ENCODE peak calls at places on chromosomes 16 and 17, in seven cellular contexts. One of them, this sample, is unnamed.

GRCh38 chr16:88940196-88941050 is 36.6 kb downstream of the CBFA2T3 start:
- ATAC-seq in sciatic nerve: peak
- ATAC-seq in Panc1: peak
- ATAC-seq in stimulated activated naive CD8-positive, alpha-beta T cell treated with anti-CD3 and anti-CD28 coated beads, Interleukin-15, Interleukin-2, amounts not matched to agents 100 U/mL and 50 U/mL, for 24 hours: no peak
- ATAC-seq in thoracic aorta: no peak
- ATAC-seq in pancreas: peak
- ATAC-seq in heart right ventricle: peak
- ATAC-seq in this sample: no peak

GRCh38 chr16:86287641-86288201 is 222.6 kb upstream of the FOXF1 start:
- ATAC-seq in sciatic nerve: no peak
- ATAC-seq in Panc1: no peak
- ATAC-seq in stimulated activated naive CD8-positive, alpha-beta T cell treated with anti-CD3 and anti-CD28 coated beads, Interleukin-15, Interleukin-2, amounts not matched to agents 100 U/mL and 50 U/mL, for 24 hours: no peak
- ATAC-seq in thoracic aorta: no peak
- ATAC-seq in pancreas: no peak
- ATAC-seq in heart right ventricle: no peak
- ATAC-seq in this sample: no peak

GRCh38 chr16:29925173-29925804 is 737 bp downstream of the KCTD13 start:
- ATAC-seq in sciatic nerve: no peak
- ATAC-seq in Panc1: peak
- ATAC-seq in stimulated activated naive CD8-positive, alpha-beta T cell treated with anti-CD3 and anti-CD28 coated beads, Interleukin-15, Interleukin-2, amounts not matched to agents 100 U/mL and 50 U/mL, for 24 hours: no peak
- ATAC-seq in thoracic aorta: no peak
- ATAC-seq in pancreas: no peak
- ATAC-seq in heart right ventricle: no peak
- ATAC-seq in this sample: peak

GRCh38 chr17:40110026-40110425 is 9.6 kb upstream of the NR1D1 start:
- ATAC-seq in sciatic nerve: no peak
- ATAC-seq in Panc1: no peak
- ATAC-seq in stimulated activated naive CD8-positive, alpha-beta T cell treated with anti-CD3 and anti-CD28 coated beads, Interleukin-15, Interleukin-2, amounts not matched to agents 100 U/mL and 50 U/mL, for 24 hours: no peak
- ATAC-seq in thoracic aorta: no peak
- ATAC-seq in pancreas: no peak
- ATAC-seq in heart right ventricle: no peak
- ATAC-seq in this sample: no peak

GRCh38 chr16:88065747-88066142 is 114.5 kb downstream of the BANP start:
- ATAC-seq in sciatic nerve: no peak
- ATAC-seq in Panc1: no peak
- ATAC-seq in stimulated activated naive CD8-positive, alpha-beta T cell treated with anti-CD3 and anti-CD28 coated beads, Interleukin-15, Interleukin-2, amounts not matched to agents 100 U/mL and 50 U/mL, for 24 hours: no peak
- ATAC-seq in thoracic aorta: no peak
- ATAC-seq in pancreas: no peak
- ATAC-seq in heart right ventricle: no peak
- ATAC-seq in this sample: no peak

GRCh38 chr17:18031955-18032354 is 7.0 kb downstream of the ATPAF2 start:
- ATAC-seq in sciatic nerve: no peak
- ATAC-seq in Panc1: no peak
- ATAC-seq in stimulated activated naive CD8-positive, alpha-beta T cell treated with anti-CD3 and anti-CD28 coated beads, Interleukin-15, Interleukin-2, amounts not matched to agents 100 U/mL and 50 U/mL, for 24 hours: no peak
- ATAC-seq in thoracic aorta: no peak
- ATAC-seq in pancreas: peak
- ATAC-seq in heart right ventricle: peak
- ATAC-seq in this sample: peak

GRCh38 chr16:1972490-1972877 is 631 bp downstream of the TBL3 start:
- ATAC-seq in sciatic nerve: no peak
- ATAC-seq in Panc1: peak
- ATAC-seq in stimulated activated naive CD8-positive, alpha-beta T cell treated with anti-CD3 and anti-CD28 coated beads, Interleukin-15, Interleukin-2, amounts not matched to agents 100 U/mL and 50 U/mL, for 24 hours: no peak
- ATAC-seq in thoracic aorta: no peak
- ATAC-seq in pancreas: peak
- ATAC-seq in heart right ventricle: peak
- ATAC-seq in this sample: peak

GRCh38 chr17:49223517-49224197 is 6.9 kb downstream of the PHOSPHO1 start:
- ATAC-seq in sciatic nerve: peak
- ATAC-seq in Panc1: peak
- ATAC-seq in stimulated activated naive CD8-positive, alpha-beta T cell treated with anti-CD3 and anti-CD28 coated beads, Interleukin-15, Interleukin-2, amounts not matched to agents 100 U/mL and 50 U/mL, for 24 hours: peak
- ATAC-seq in thoracic aorta: no peak
- ATAC-seq in pancreas: peak
- ATAC-seq in heart right ventricle: peak
- ATAC-seq in this sample: peak

GRCh38 chr16:70701998-70702397 is 16.1 kb upstream of the MTSS2 start:
- ATAC-seq in sciatic nerve: no peak
- ATAC-seq in Panc1: no peak
- ATAC-seq in stimulated activated naive CD8-positive, alpha-beta T cell treated with anti-CD3 and anti-CD28 coated beads, Interleukin-15, Interleukin-2, amounts not matched to agents 100 U/mL and 50 U/mL, for 24 hours: no peak
- ATAC-seq in thoracic aorta: no peak
- ATAC-seq in pancreas: no peak
- ATAC-seq in heart right ventricle: no peak
- ATAC-seq in this sample: no peak

GRCh38 chr17:42233994-42234393 is 39.7 kb upstream of the GHDC start:
- ATAC-seq in sciatic nerve: no peak
- ATAC-seq in Panc1: no peak
- ATAC-seq in stimulated activated naive CD8-positive, alpha-beta T cell treated with anti-CD3 and anti-CD28 coated beads, Interleukin-15, Interleukin-2, amounts not matched to agents 100 U/mL and 50 U/mL, for 24 hours: no peak
- ATAC-seq in thoracic aorta: no peak
- ATAC-seq in pancreas: no peak
- ATAC-seq in heart right ventricle: peak
- ATAC-seq in this sample: no peak

GRCh38 chr16:72302352-72302751 is 130.4 kb upstream of the PMFBP1 start:
- ATAC-seq in sciatic nerve: no peak
- ATAC-seq in Panc1: no peak
- ATAC-seq in stimulated activated naive CD8-positive, alpha-beta T cell treated with anti-CD3 and anti-CD28 coated beads, Interleukin-15, Interleukin-2, amounts not matched to agents 100 U/mL and 50 U/mL, for 24 hours: no peak
- ATAC-seq in thoracic aorta: no peak
- ATAC-seq in pancreas: no peak
- ATAC-seq in heart right ventricle: no peak
- ATAC-seq in this sample: no peak

GRCh38 chr17:77287432-77288068 is 146.8 kb downstream of the SEC14L1 start:
- ATAC-seq in sciatic nerve: peak
- ATAC-seq in Panc1: peak
- ATAC-seq in stimulated activated naive CD8-positive, alpha-beta T cell treated with anti-CD3 and anti-CD28 coated beads, Interleukin-15, Interleukin-2, amounts not matched to agents 100 U/mL and 50 U/mL, for 24 hours: no peak
- ATAC-seq in thoracic aorta: no peak
- ATAC-seq in pancreas: peak
- ATAC-seq in heart right ventricle: peak
- ATAC-seq in this sample: peak

GRCh38 chr17:57124053-57124452 is 39.0 kb downstream of the AKAP1 start:
- ATAC-seq in sciatic nerve: no peak
- ATAC-seq in Panc1: no peak
- ATAC-seq in stimulated activated naive CD8-positive, alpha-beta T cell treated with anti-CD3 and anti-CD28 coated beads, Interleukin-15, Interleukin-2, amounts not matched to agents 100 U/mL and 50 U/mL, for 24 hours: no peak
- ATAC-seq in thoracic aorta: no peak
- ATAC-seq in pancreas: no peak
- ATAC-seq in heart right ventricle: no peak
- ATAC-seq in this sample: no peak

GRCh38 chr16:15608398-15609285 is 34.3 kb downstream of the MARF1 start:
- ATAC-seq in sciatic nerve: no peak
- ATAC-seq in Panc1: no peak
- ATAC-seq in stimulated activated naive CD8-positive, alpha-beta T cell treated with anti-CD3 and anti-CD28 coated beads, Interleukin-15, Interleukin-2, amounts not matched to agents 100 U/mL and 50 U/mL, for 24 hours: no peak
- ATAC-seq in thoracic aorta: no peak
- ATAC-seq in pancreas: no peak
- ATAC-seq in heart right ventricle: no peak
- ATAC-seq in this sample: no peak

GRCh38 chr17:4381690-4382671 is 15.5 kb upstream of the UBE2G1 start:
- ATAC-seq in sciatic nerve: no peak
- ATAC-seq in Panc1: peak
- ATAC-seq in stimulated activated naive CD8-positive, alpha-beta T cell treated with anti-CD3 and anti-CD28 coated beads, Interleukin-15, Interleukin-2, amounts not matched to agents 100 U/mL and 50 U/mL, for 24 hours: no peak
- ATAC-seq in thoracic aorta: no peak
- ATAC-seq in pancreas: no peak
- ATAC-seq in heart right ventricle: no peak
- ATAC-seq in this sample: peak

GRCh38 chr16:5349101-5349500 is 251.5 kb upstream of the EEF2KMT start:
- ATAC-seq in sciatic nerve: no peak
- ATAC-seq in Panc1: no peak
- ATAC-seq in stimulated activated naive CD8-positive, alpha-beta T cell treated with anti-CD3 and anti-CD28 coated beads, Interleukin-15, Interleukin-2, amounts not matched to agents 100 U/mL and 50 U/mL, for 24 hours: no peak
- ATAC-seq in thoracic aorta: no peak
- ATAC-seq in pancreas: no peak
- ATAC-seq in heart right ventricle: no peak
- ATAC-seq in this sample: no peak

GRCh38 chr17:44324092-44324570 is 492 bp downstream of the SLC25A39 start:
- ATAC-seq in sciatic nerve: no peak
- ATAC-seq in Panc1: peak
- ATAC-seq in stimulated activated naive CD8-positive, alpha-beta T cell treated with anti-CD3 and anti-CD28 coated beads, Interleukin-15, Interleukin-2, amounts not matched to agents 100 U/mL and 50 U/mL, for 24 hours: peak
- ATAC-seq in thoracic aorta: no peak
- ATAC-seq in pancreas: no peak
- ATAC-seq in heart right ventricle: peak
- ATAC-seq in this sample: peak

GRCh38 chr16:48526058-48526957 is 83.7 kb downstream of the N4BP1 start:
- ATAC-seq in sciatic nerve: no peak
- ATAC-seq in Panc1: peak
- ATAC-seq in stimulated activated naive CD8-positive, alpha-beta T cell treated with anti-CD3 and anti-CD28 coated beads, Interleukin-15, Interleukin-2, amounts not matched to agents 100 U/mL and 50 U/mL, for 24 hours: peak
- ATAC-seq in thoracic aorta: no peak
- ATAC-seq in pancreas: peak
- ATAC-seq in heart right ventricle: no peak
- ATAC-seq in this sample: peak

GRCh38 chr17:30031214-30031869 is 85.3 kb upstream of the NSRP1 start:
- ATAC-seq in sciatic nerve: no peak
- ATAC-seq in Panc1: no peak
- ATAC-seq in stimulated activated naive CD8-positive, alpha-beta T cell treated with anti-CD3 and anti-CD28 coated beads, Interleukin-15, Interleukin-2, amounts not matched to agents 100 U/mL and 50 U/mL, for 24 hours: no peak
- ATAC-seq in thoracic aorta: no peak
- ATAC-seq in pancreas: no peak
- ATAC-seq in heart right ventricle: no peak
- ATAC-seq in this sample: no peak

GRCh38 chr16:1981972-1982574 is 804 bp upstream of the NOXO1 start:
- ATAC-seq in sciatic nerve: no peak
- ATAC-seq in Panc1: peak
- ATAC-seq in stimulated activated naive CD8-positive, alpha-beta T cell treated with anti-CD3 and anti-CD28 coated beads, Interleukin-15, Interleukin-2, amounts not matched to agents 100 U/mL and 50 U/mL, for 24 hours: no peak
- ATAC-seq in thoracic aorta: no peak
- ATAC-seq in pancreas: no peak
- ATAC-seq in heart right ventricle: no peak
- ATAC-seq in this sample: peak

GRCh38 chr16:89072216-89073130 is 21.2 kb upstream of the ACSF3 start:
- ATAC-seq in sciatic nerve: peak
- ATAC-seq in Panc1: no peak
- ATAC-seq in stimulated activated naive CD8-positive, alpha-beta T cell treated with anti-CD3 and anti-CD28 coated beads, Interleukin-15, Interleukin-2, amounts not matched to agents 100 U/mL and 50 U/mL, for 24 hours: no peak
- ATAC-seq in thoracic aorta: no peak
- ATAC-seq in pancreas: no peak
- ATAC-seq in heart right ventricle: peak
- ATAC-seq in this sample: no peak

GRCh38 chr17:27241346-27241946 is 52.5 kb upstream of the WSB1 start:
- ATAC-seq in sciatic nerve: no peak
- ATAC-seq in Panc1: no peak
- ATAC-seq in stimulated activated naive CD8-positive, alpha-beta T cell treated with anti-CD3 and anti-CD28 coated beads, Interleukin-15, Interleukin-2, amounts not matched to agents 100 U/mL and 50 U/mL, for 24 hours: peak
- ATAC-seq in thoracic aorta: no peak
- ATAC-seq in pancreas: no peak
- ATAC-seq in heart right ventricle: no peak
- ATAC-seq in this sample: peak

GRCh38 chr17:77610518-77610893 is 348.0 kb upstream of the TNRC6C start:
- ATAC-seq in sciatic nerve: peak
- ATAC-seq in Panc1: no peak
- ATAC-seq in stimulated activated naive CD8-positive, alpha-beta T cell treated with anti-CD3 and anti-CD28 coated beads, Interleukin-15, Interleukin-2, amounts not matched to agents 100 U/mL and 50 U/mL, for 24 hours: no peak
- ATAC-seq in thoracic aorta: no peak
- ATAC-seq in pancreas: no peak
- ATAC-seq in heart right ventricle: no peak
- ATAC-seq in this sample: no peak

GRCh38 chr17:1727258-1727789 is 2.8 kb downstream of the WDR81 start:
- ATAC-seq in sciatic nerve: no peak
- ATAC-seq in Panc1: no peak
- ATAC-seq in stimulated activated naive CD8-positive, alpha-beta T cell treated with anti-CD3 and anti-CD28 coated beads, Interleukin-15, Interleukin-2, amounts not matched to agents 100 U/mL and 50 U/mL, for 24 hours: no peak
- ATAC-seq in thoracic aorta: no peak
- ATAC-seq in pancreas: no peak
- ATAC-seq in heart right ventricle: no peak
- ATAC-seq in this sample: no peak

GRCh38 chr17:43952724-43953666 is 745 bp downstream of the PYY start:
- ATAC-seq in sciatic nerve: no peak
- ATAC-seq in Panc1: no peak
- ATAC-seq in stimulated activated naive CD8-positive, alpha-beta T cell treated with anti-CD3 and anti-CD28 coated beads, Interleukin-15, Interleukin-2, amounts not matched to agents 100 U/mL and 50 U/mL, for 24 hours: no peak
- ATAC-seq in thoracic aorta: no peak
- ATAC-seq in pancreas: peak
- ATAC-seq in heart right ventricle: no peak
- ATAC-seq in this sample: no peak

GRCh38 chr17:8793649-8794048 is 5.5 kb downstream of the MFSD6L start:
- ATAC-seq in sciatic nerve: no peak
- ATAC-seq in Panc1: no peak
- ATAC-seq in stimulated activated naive CD8-positive, alpha-beta T cell treated with anti-CD3 and anti-CD28 coated beads, Interleukin-15, Interleukin-2, amounts not matched to agents 100 U/mL and 50 U/mL, for 24 hours: no peak
- ATAC-seq in thoracic aorta: no peak
- ATAC-seq in pancreas: no peak
- ATAC-seq in heart right ventricle: no peak
- ATAC-seq in this sample: no peak

GRCh38 chr17:49372428-49372827 is 10.4 kb upstream of the ZNF652 start:
- ATAC-seq in sciatic nerve: no peak
- ATAC-seq in Panc1: no peak
- ATAC-seq in stimulated activated naive CD8-positive, alpha-beta T cell treated with anti-CD3 and anti-CD28 coated beads, Interleukin-15, Interleukin-2, amounts not matched to agents 100 U/mL and 50 U/mL, for 24 hours: no peak
- ATAC-seq in thoracic aorta: no peak
- ATAC-seq in pancreas: no peak
- ATAC-seq in heart right ventricle: no peak
- ATAC-seq in this sample: no peak

GRCh38 chr17:17796787-17797061 is 40.1 kb downstream of the SREBF1 start:
- ATAC-seq in sciatic nerve: no peak
- ATAC-seq in Panc1: no peak
- ATAC-seq in stimulated activated naive CD8-positive, alpha-beta T cell treated with anti-CD3 and anti-CD28 coated beads, Interleukin-15, Interleukin-2, amounts not matched to agents 100 U/mL and 50 U/mL, for 24 hours: no peak
- ATAC-seq in thoracic aorta: no peak
- ATAC-seq in pancreas: no peak
- ATAC-seq in heart right ventricle: no peak
- ATAC-seq in this sample: no peak

GRCh38 chr16:11715246-11715947 is 27.3 kb downstream of the TXNDC11 start:
- ATAC-seq in sciatic nerve: no peak
- ATAC-seq in Panc1: no peak
- ATAC-seq in stimulated activated naive CD8-positive, alpha-beta T cell treated with anti-CD3 and anti-CD28 coated beads, Interleukin-15, Interleukin-2, amounts not matched to agents 100 U/mL and 50 U/mL, for 24 hours: no peak
- ATAC-seq in thoracic aorta: no peak
- ATAC-seq in pancreas: peak
- ATAC-seq in heart right ventricle: no peak
- ATAC-seq in this sample: no peak

GRCh38 chr16:82699262-82699661 is 72.5 kb downstream of the CDH13 start:
- ATAC-seq in sciatic nerve: no peak
- ATAC-seq in Panc1: no peak
- ATAC-seq in stimulated activated naive CD8-positive, alpha-beta T cell treated with anti-CD3 and anti-CD28 coated beads, Interleukin-15, Interleukin-2, amounts not matched to agents 100 U/mL and 50 U/mL, for 24 hours: no peak
- ATAC-seq in thoracic aorta: no peak
- ATAC-seq in pancreas: no peak
- ATAC-seq in heart right ventricle: peak
- ATAC-seq in this sample: no peak

GRCh38 chr17:633641-634091 is 81.0 kb downstream of the VPS53 start:
- ATAC-seq in sciatic nerve: peak
- ATAC-seq in Panc1: no peak
- ATAC-seq in stimulated activated naive CD8-positive, alpha-beta T cell treated with anti-CD3 and anti-CD28 coated beads, Interleukin-15, Interleukin-2, amounts not matched to agents 100 U/mL and 50 U/mL, for 24 hours: no peak
- ATAC-seq in thoracic aorta: no peak
- ATAC-seq in pancreas: peak
- ATAC-seq in heart right ventricle: peak
- ATAC-seq in this sample: no peak

GRCh38 chr16:20612551-20613470 is 36.6 kb upstream of the ACSM2B start:
- ATAC-seq in sciatic nerve: peak
- ATAC-seq in Panc1: no peak
- ATAC-seq in stimulated activated naive CD8-positive, alpha-beta T cell treated with anti-CD3 and anti-CD28 coated beads, Interleukin-15, Interleukin-2, amounts not matched to agents 100 U/mL and 50 U/mL, for 24 hours: no peak
- ATAC-seq in thoracic aorta: peak
- ATAC-seq in pancreas: peak
- ATAC-seq in heart right ventricle: peak
- ATAC-seq in this sample: no peak

GRCh38 chr17:77963441-77963840 is 4.9 kb downstream of the TNRC6C start:
- ATAC-seq in sciatic nerve: peak
- ATAC-seq in Panc1: no peak
- ATAC-seq in stimulated activated naive CD8-positive, alpha-beta T cell treated with anti-CD3 and anti-CD28 coated beads, Interleukin-15, Interleukin-2, amounts not matched to agents 100 U/mL and 50 U/mL, for 24 hours: no peak
- ATAC-seq in thoracic aorta: no peak
- ATAC-seq in pancreas: peak
- ATAC-seq in heart right ventricle: peak
- ATAC-seq in this sample: no peak

GRCh38 chr17:44223574-44224046 is 4.1 kb upstream of the UBTF start:
- ATAC-seq in sciatic nerve: no peak
- ATAC-seq in Panc1: no peak
- ATAC-seq in stimulated activated naive CD8-positive, alpha-beta T cell treated with anti-CD3 and anti-CD28 coated beads, Interleukin-15, Interleukin-2, amounts not matched to agents 100 U/mL and 50 U/mL, for 24 hours: no peak
- ATAC-seq in thoracic aorta: no peak
- ATAC-seq in pancreas: peak
- ATAC-seq in heart right ventricle: no peak
- ATAC-seq in this sample: no peak

GRCh38 chr16:30009085-30009862 is 1.6 kb downstream of the DOC2A start:
- ATAC-seq in sciatic nerve: no peak
- ATAC-seq in Panc1: no peak
- ATAC-seq in stimulated activated naive CD8-positive, alpha-beta T cell treated with anti-CD3 and anti-CD28 coated beads, Interleukin-15, Interleukin-2, amounts not matched to agents 100 U/mL and 50 U/mL, for 24 hours: no peak
- ATAC-seq in thoracic aorta: no peak
- ATAC-seq in pancreas: no peak
- ATAC-seq in heart right ventricle: no peak
- ATAC-seq in this sample: no peak